ENCODE peak calls at places on chromosomes 6 and 20, in four cellular contexts. B, N, U and I are unnamed samples.
A peak's percentile ranks its signal among the peaks of the same experiment; 100 is the strongest.

GRCh38 chr6:72933216-72933615 is 292.1 kb downstream of the KHDC1L start:
- DNase-seq in B (no peak), N (no peak), U (no peak), I (no peak)

GRCh38 chr20:43994486-43995100 is 79.9 kb downstream of the TOX2 start:
- DNase-seq in B (no peak), N (peak; percentile 58), U (no peak), I (peak; percentile 47)

GRCh38 chr6:143742955-143743255 is 65.1 kb downstream of the PHACTR2 start:
- DNase-seq in B (no peak), N (no peak), U (no peak), I (no peak)

GRCh38 chr20:41183831-41184230 is 46.5 kb downstream of the PLCG1 start:
- DNase-seq in B (no peak), N (no peak), U (no peak), I (no peak)

GRCh38 chr6:14092861-14093789 is 24.4 kb upstream of the CD83 start:
- DNase-seq in B (no peak), N (peak; percentile 82), U (no peak), I (no peak)

GRCh38 chr20:2314759-2315439 is 19.1 kb downstream of the TGM3 start:
- DNase-seq in B (peak; percentile 77), N (peak; percentile 76), U (peak; percentile 68), I (peak; percentile 95)

GRCh38 chr6:4575724-4576123 is 200.5 kb upstream of the CDYL start:
- DNase-seq in B (no peak), N (peak; percentile 14), U (no peak), I (no peak)

GRCh38 chr6:155943635-155944034 is 488.0 kb upstream of the NOX3 start:
- DNase-seq in B (no peak), N (peak; percentile 21), U (no peak), I (no peak)

GRCh38 chr6:4560225-4561077 is 215.8 kb upstream of the CDYL start:
- DNase-seq in B (no peak), N (no peak), U (no peak), I (no peak)

GRCh38 chr20:1330075-1330830 is 1.3 kb upstream of the SDCBP2 start:
- DNase-seq in B (peak; percentile 79), N (peak; percentile 72), U (peak; percentile 57), I (peak; percentile 86)

GRCh38 chr6:137678451-137678850 is 184.3 kb upstream of the OLIG3 start:
- DNase-seq in B (no peak), N (no peak), U (no peak), I (no peak)

GRCh38 chr6:154241570-154241969 is 115.0 kb downstream of the IPCEF1 start:
- DNase-seq in B (no peak), N (no peak), U (no peak), I (no peak)

GRCh38 chr6:10248378-10248843 is 166.5 kb downstream of the TFAP2A start:
- DNase-seq in B (peak; percentile 3), N (no peak), U (no peak), I (no peak)

GRCh38 chr6:75130784-75131183 is 75.1 kb downstream of the COL12A1 start:
- DNase-seq in B (peak; percentile 75), N (peak; percentile 81), U (no peak), I (peak; percentile 52)

GRCh38 chr6:62285612-62286469 is at the start of gene KHDRBS2:
- DNase-seq in B (peak; percentile 1), N (no peak), U (peak; percentile 91), I (no peak)

GRCh38 chr20:51784299-51784698 is 16.1 kb upstream of the ATP9A start:
- DNase-seq in B (no peak), N (no peak), U (no peak), I (no peak)

GRCh38 chr20:48846516-48847492 is 19.0 kb upstream of the PREX1 start:
- DNase-seq in B (peak; percentile 65), N (no peak), U (no peak), I (peak; percentile 62)

GRCh38 chr6:169722362-169723199 is 1.7 kb downstream of the PHF10 start:
- DNase-seq in B (peak; percentile 58), N (peak; percentile 79), U (peak; percentile 58), I (peak; percentile 81)

GRCh38 chr6:109336221-109336955 is 45.9 kb downstream of the CD164 start:
- DNase-seq in B (peak; percentile 48), N (peak; percentile 27), U (peak; percentile 51), I (peak; percentile 52)

GRCh38 chr6:71248866-71249265 is 39.7 kb upstream of the OGFRL1 start:
- DNase-seq in B (no peak), N (no peak), U (no peak), I (no peak)

GRCh38 chr6:87848616-87849015 is 146.6 kb upstream of the AKIRIN2 start:
- DNase-seq in B (peak; percentile 20), N (no peak), U (no peak), I (peak; percentile 16)

DNA sequence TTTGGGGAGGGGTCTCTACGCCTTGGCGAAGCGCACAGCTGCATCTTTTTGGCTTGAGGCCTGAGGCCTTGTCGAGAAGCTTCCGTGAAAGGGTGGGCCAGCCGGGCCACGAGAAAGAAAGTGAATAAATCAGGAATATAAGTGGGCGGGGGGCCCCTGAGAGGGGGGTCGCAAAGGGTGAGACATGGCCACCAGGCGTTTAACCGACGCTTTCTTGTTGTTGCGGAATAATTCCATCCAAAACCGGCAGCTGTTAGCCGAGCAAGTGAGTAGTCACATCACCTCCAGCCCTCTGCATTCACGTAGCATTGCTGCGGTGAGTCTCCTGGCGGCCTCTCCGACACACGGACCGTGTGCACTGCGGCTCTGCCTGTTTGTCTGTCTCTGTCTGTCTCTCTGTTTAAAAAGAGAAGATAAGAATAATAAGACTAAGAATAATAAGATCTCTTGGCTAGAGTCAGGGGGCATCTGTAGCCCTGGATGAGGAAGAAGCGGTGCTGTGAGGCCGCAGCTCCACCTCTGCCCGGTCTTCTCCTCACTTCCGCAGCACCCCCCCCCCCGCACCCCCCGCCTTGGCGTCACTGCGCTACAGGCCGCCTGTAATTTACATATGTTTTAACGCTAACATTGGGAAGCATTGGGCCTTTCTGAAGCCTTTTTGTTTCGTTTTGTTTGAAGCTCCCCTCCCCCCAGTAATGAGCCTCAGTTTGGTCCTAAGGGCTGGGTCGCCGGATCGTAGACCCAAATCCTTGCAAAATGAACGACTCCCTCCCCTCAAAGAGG is 931 bp downstream of the STX16 start:
- DNase-seq in B (peak; percentile 80), N (peak; percentile 91), U (peak; percentile 76), I (peak; percentile 69)
- TF ChIP-seq CTCF in B (peak; percentile 17), N (no peak), U (no peak), I (no peak)

GRCh38 chr6:29974901-29975560 is 32.7 kb downstream of the HLA-A start:
- DNase-seq in B (no peak), N (no peak), U (no peak), I (no peak)

GRCh38 chr6:29976588-29977424 is 34.5 kb downstream of the HLA-A start:
- DNase-seq in B (peak; percentile 70), N (peak; percentile 79), U (peak; percentile 88), I (peak; percentile 68)

GRCh38 chr6:29977425-29977727 is 35.0 kb downstream of the HLA-A start:
- DNase-seq in B (no peak), N (no peak), U (no peak), I (no peak)

GRCh38 chr6:29975561-29975907 is 33.2 kb downstream of the HLA-A start:
- DNase-seq in B (no peak), N (no peak), U (no peak), I (no peak)

DNA sequence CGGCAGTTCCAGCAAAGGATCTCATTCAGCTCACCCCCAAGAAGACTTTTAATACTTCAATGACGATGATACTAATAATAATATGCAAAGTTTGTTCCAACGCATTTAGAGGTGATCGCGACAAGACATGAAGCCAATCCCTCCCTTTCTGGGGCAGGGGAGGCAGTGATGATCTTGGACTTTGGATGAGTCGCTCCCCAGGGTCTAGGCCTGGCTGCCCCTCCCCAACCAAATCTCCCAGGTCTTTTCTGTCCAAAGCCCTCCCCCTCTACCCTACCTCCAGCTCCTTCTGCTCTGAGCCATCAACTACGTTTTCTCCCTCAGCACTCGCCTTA is 33.9 kb downstream of the HLA-A start:
- DNase-seq in B (no peak), N (no peak), U (no peak), I (no peak)
- H3K4me3 ChIP-seq in B (peak overlapping the region; percentile 49), N (peak overlapping the region; percentile 66), U (peak overlapping the region; percentile 37), I (peak overlapping the region; percentile 68)

GRCh38 chr6:36095497-36096391 is 34.6 kb upstream of the MAPK13 start:
- DNase-seq in B (no peak), N (no peak), U (no peak), I (no peak)
- TF ChIP-seq CTCF in B (no peak), N (no peak), U (peak; percentile 6), I (no peak)

GRCh38 chr6:8065519-8065911 is 1.3 kb upstream of the BLOC1S5 start:
- DNase-seq in B (no peak), N (no peak), U (no peak), I (no peak)
- H3K4me3 ChIP-seq in B (no peak overlapping the region), N (no peak overlapping the region), U (no peak overlapping the region), I (no peak overlapping the region)